ENCODE peak calls at places on chromosomes 4 and X, in ten cellular contexts. T, S, V, N, G, E, P, H, J and F are unnamed samples.
A peak's percentile ranks its signal among the peaks of the same experiment; 100 is the strongest.

GRCh38 chr4:121950680-121951569 is 935 bp downstream of the TRPC3 start:
- DNase-seq in T (no peak), S (peak; percentile 63), V (peak; percentile 16), N (peak; percentile 18), G (peak; percentile 23), E (peak; percentile 18), P (no peak), H (no peak), J (peak; percentile 41), F (peak; percentile 84)

GRCh38 chr4:69750346-69750745 is 10.1 kb downstream of the SULT1B1 start:
- DNase-seq in T (peak; percentile 52), S (no peak), V (no peak), N (no peak), G (no peak), E (no peak), P (peak; percentile 9), H (no peak), J (no peak), F (no peak)

GRCh38 chr4:106502106-106502699 is 133.6 kb upstream of the GIMD1 start:
- DNase-seq in T (peak; percentile 12), S (peak; percentile 77), V (peak; percentile 33), N (peak; percentile 37), G (peak; percentile 54), E (peak; percentile 55), P (peak; percentile 22), H (peak; percentile 36), J (peak; percentile 67), F (no peak)

GRCh38 chrX:110180176-110180927 is 137.5 kb downstream of the AMMECR1 start:
- DNase-seq in T (peak; percentile 89), S (no peak), V (no peak), N (no peak), G (no peak), E (peak; percentile 84), P (peak; percentile 87), H (no peak), J (no peak), F (peak; percentile 67)

GRCh38 chr4:43374352-43374751 is 481.8 kb downstream of the GRXCR1 start:
- DNase-seq in T (no peak), S (no peak), V (no peak), N (no peak), G (no peak), E (peak; percentile 4), P (peak; percentile 22), H (no peak), J (no peak), F (no peak)

GRCh38 chr4:1205641-1206298 is 33.4 kb upstream of the SPON2 start:
- DNase-seq in T (no peak), S (no peak), V (peak; percentile 13), N (peak; percentile 15), G (no peak), E (no peak), P (no peak), H (no peak), J (no peak), F (peak; percentile 82)

GRCh38 chrX:107684956-107685385 is 56.7 kb downstream of the PRPS1 start:
- DNase-seq in T (peak; percentile 87), S (peak; percentile 55), V (peak; percentile 82), N (peak; percentile 57), G (peak; percentile 30), E (no peak), P (peak; percentile 44), H (no peak), J (no peak), F (no peak)

GRCh38 chr4:91198951-91199350 is 1071.8 kb downstream of the CCSER1 start:
- DNase-seq in T (no peak), S (no peak), V (no peak), N (no peak), G (peak; percentile 84), E (no peak), P (no peak), H (no peak), J (no peak), F (no peak)

GRCh38 chr4:19026281-19026680 is 1004.7 kb upstream of the LCORL start:
- DNase-seq in T (no peak), S (no peak), V (peak; percentile 15), N (no peak), G (no peak), E (no peak), P (peak; percentile 76), H (no peak), J (no peak), F (no peak)

GRCh38 chr4:110211770-110212061 is 13.3 kb upstream of the ELOVL6 start:
- DNase-seq in T (no peak), S (no peak), V (no peak), N (no peak), G (no peak), E (no peak), P (no peak), H (no peak), J (no peak), F (no peak)

GRCh38 chrX:39688576-39689373 is 409.0 kb downstream of the BCOR start:
- DNase-seq in T (no peak), S (peak; percentile 93), V (peak; percentile 53), N (peak; percentile 76), G (peak; percentile 52), E (peak; percentile 7), P (no peak), H (peak; percentile 46), J (peak; percentile 75), F (no peak)

GRCh38 chr4:99642725-99643489 is 14.7 kb downstream of the C4orf54 start:
- DNase-seq in T (no peak), S (no peak), V (peak; percentile 82), N (peak; percentile 68), G (no peak), E (no peak), P (no peak), H (no peak), J (no peak), F (no peak)

GRCh38 chr4:99918656-99919055 is 24.4 kb upstream of the LAMTOR3 start:
- DNase-seq in T (no peak), S (no peak), V (no peak), N (no peak), G (no peak), E (no peak), P (no peak), H (no peak), J (no peak), F (no peak)

GRCh38 chr4:88341227-88342192 is 37.1 kb upstream of the HERC6 start:
- DNase-seq in T (peak; percentile 97), S (peak; percentile 72), V (no peak), N (no peak), G (no peak), E (peak; percentile 95), P (peak; percentile 92), H (no peak), J (no peak), F (no peak)

GRCh38 chrX:39693298-39693697 is 404.5 kb downstream of the BCOR start:
- DNase-seq in T (no peak), S (peak; percentile 45), V (peak; percentile 28), N (no peak), G (no peak), E (no peak), P (peak; percentile 42), H (no peak), J (peak; percentile 41), F (no peak)

GRCh38 chrX:101415180-101416130 is 7.4 kb downstream of the HNRNPH2 start:
- DNase-seq in T (peak; percentile 89), S (peak; percentile 60), V (no peak), N (no peak), G (peak; percentile 69), E (peak; percentile 84), P (peak; percentile 59), H (no peak), J (peak; percentile 23), F (no peak)

GRCh38 chrX:48747415-48748026 is 14.0 kb upstream of the GLOD5 start:
- DNase-seq in T (no peak), S (no peak), V (no peak), N (no peak), G (no peak), E (no peak), P (no peak), H (no peak), J (peak; percentile 11), F (no peak)
- TF ChIP-seq CTCF in T (no peak), S (no peak), V (no peak), N (no peak), G (no peak), E (no peak), P (no peak), H (no peak), J (no peak), F (no peak)

GRCh38 chr4:71216316-71216959 is 122.4 kb upstream of the SLC4A4 start:
- DNase-seq in T (no peak), S (no peak), V (no peak), N (no peak), G (no peak), E (no peak), P (no peak), H (no peak), J (no peak), F (no peak)

GRCh38 chr4:71217688-71218087 is 121.1 kb upstream of the SLC4A4 start:
- DNase-seq in T (no peak), S (no peak), V (no peak), N (no peak), G (no peak), E (no peak), P (no peak), H (no peak), J (no peak), F (no peak)

GRCh38 chr4:71222661-71223060 is 116.2 kb upstream of the SLC4A4 start:
- DNase-seq in T (no peak), S (no peak), V (no peak), N (no peak), G (no peak), E (no peak), P (no peak), H (no peak), J (no peak), F (no peak)

GRCh38 chr4:71221510-71222466 is 117.0 kb upstream of the SLC4A4 start:
- DNase-seq in T (no peak), S (no peak), V (no peak), N (no peak), G (no peak), E (no peak), P (no peak), H (no peak), J (no peak), F (no peak)
- TF ChIP-seq CTCF in T (no peak), S (no peak), V (no peak), N (no peak), G (no peak), E (no peak), P (no peak), H (no peak), J (no peak), F (no peak)

DNA sequence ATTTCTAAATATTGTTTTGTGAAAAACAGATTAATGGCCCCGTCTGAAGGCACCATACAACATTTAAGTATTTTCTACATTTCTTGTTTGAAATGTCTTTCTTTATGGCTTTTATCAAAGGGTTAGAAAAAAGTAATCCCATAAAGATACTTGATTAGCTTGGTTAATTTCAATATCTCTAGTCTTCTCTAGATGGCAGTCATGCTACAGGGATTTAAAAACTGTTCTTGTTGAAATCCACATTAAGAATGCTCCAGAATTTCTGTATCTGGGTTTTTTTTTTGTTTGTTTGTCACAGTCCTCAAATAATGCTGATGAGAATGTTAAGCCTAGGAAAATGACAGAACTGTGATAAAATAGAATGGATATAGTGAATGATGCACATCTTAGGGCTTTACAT is 109.0 kb upstream of the AADAT start:
- DNase-seq in T (peak; percentile 12), S (no peak), V (no peak), N (no peak), G (peak; percentile 16), E (no peak), P (no peak), H (no peak), J (no peak), F (no peak)
- TF ChIP-seq CTCF in T (no peak), S (no peak), V (no peak), N (no peak), G (peak; percentile 49), E (peak; percentile 11), P (peak; percentile 14), H (peak; percentile 15), J (no peak), F (peak; percentile 24)

GRCh38 chr4:10181745-10182445 is 65.3 kb upstream of the WDR1 start:
- DNase-seq in T (no peak), S (no peak), V (no peak), N (no peak), G (no peak), E (no peak), P (no peak), H (no peak), J (no peak), F (no peak)
- TF ChIP-seq CTCF in T (no peak), S (no peak), V (no peak), N (no peak), G (no peak), E (no peak), P (no peak), H (no peak), J (no peak), F (no peak)